ENCODE peak calls at places on chromosomes 1 and 21, in four cellular contexts. T is HepG2, J is K562, E is GM12878. Z is an unnamed sample.
A peak's percentile ranks its signal among the peaks of the same experiment; 100 is the strongest.

GRCh38 chr1:114286179-114286578 is 132.5 kb upstream of the SYT6 start:
- DNase-seq in E (no peak), J (no peak), T (no peak), Z (no peak)

GRCh38 chr1:14880456-14881316 is 272.9 kb upstream of the TMEM51 start:
- DNase-seq in T (no peak), J (no peak), E (no peak), Z (no peak)

GRCh38 chr1:165442053-165442452 is 2.9 kb downstream of the RXRG start:
- DNase-seq in E (no peak), J (no peak), T (no peak), Z (no peak)

GRCh38 chr1:160370561-160371345 is 3.9 kb downstream of the NHLH1 start:
- DNase-seq in T (no peak), E (no peak), J (no peak), Z (no peak)

GRCh38 chr1:82452096-82452495 is 651.4 kb downstream of the ADGRL2 start:
- DNase-seq in E (no peak), J (no peak), T (no peak), Z (no peak)

GRCh38 chr1:247007511-247008405 is at the start of gene ZNF695:
- DNase-seq in J (peak; percentile 97), E (peak; percentile 59), T (peak; percentile 97), Z (peak; percentile 91)

GRCh38 chr1:208951908-208952307 is 631.6 kb upstream of the CAMK1G start:
- DNase-seq in T (no peak), J (no peak), E (no peak), Z (no peak)

GRCh38 chr1:183472488-183473285 is at the start of gene SMG7:
- DNase-seq in J (peak; percentile 72), T (no peak), E (no peak), Z (no peak)

GRCh38 chr21:43820466-43820865 is 31.1 kb downstream of the RRP1 start:
- DNase-seq in T (no peak), J (no peak), E (no peak), Z (no peak)

GRCh38 chr1:88982055-88982454 is 10.4 kb downstream of the KYAT3 start:
- DNase-seq in E (no peak), T (no peak), J (no peak), Z (no peak)

GRCh38 chr21:27132270-27132669 is 165.4 kb upstream of the ADAMTS5 start:
- DNase-seq in E (no peak), J (no peak), T (no peak), Z (no peak)

GRCh38 chr1:207007352-207008033 is 25.1 kb downstream of the C1orf116 start:
- DNase-seq in T (peak; percentile 94), J (no peak), E (no peak), Z (no peak)

GRCh38 chr1:180976958-180977357 is 45.7 kb downstream of the STX6 start:
- DNase-seq in T (no peak), E (no peak), J (no peak), Z (no peak)

GRCh38 chr1:41810446-41810845 is 108.3 kb downstream of the HIVEP3 start:
- DNase-seq in E (no peak), J (peak; percentile 53), T (no peak), Z (peak; percentile 67)

GRCh38 chr1:189962171-189962570 is 515.5 kb downstream of the BRINP3 start:
- DNase-seq in T (no peak), J (no peak), E (no peak), Z (no peak)

GRCh38 chr1:23376890-23377811 is 7.5 kb upstream of the ZNF436 start:
- DNase-seq in T (peak; percentile 76), J (peak; percentile 39), E (no peak), Z (no peak)
- TF ChIP-seq HDAC2 in T (no peak), J (no peak), E (no peak), Z (no peak)

DNA sequence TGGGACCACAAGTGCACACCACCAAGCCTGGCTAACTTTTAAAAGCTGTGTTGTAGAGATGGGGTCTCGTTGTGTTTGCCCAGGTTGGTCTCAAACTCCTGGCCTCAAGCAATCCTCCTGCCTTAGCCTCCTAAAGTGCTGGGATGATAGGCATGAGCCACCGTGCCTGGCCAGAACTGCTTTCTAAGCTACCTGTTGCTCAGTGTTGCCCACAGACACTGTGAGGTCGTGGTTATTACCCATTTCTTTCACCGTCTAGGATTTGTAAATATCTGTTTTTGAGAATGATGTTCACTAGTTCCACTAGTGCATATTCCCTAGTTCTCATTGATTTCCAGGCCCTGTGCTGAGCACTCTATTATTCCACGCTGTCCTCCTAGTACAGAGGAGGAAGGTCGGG is 51.4 kb upstream of the FAM89A start:
- DNase-seq in T (no peak), J (no peak), E (no peak), Z (no peak)
- TF ChIP-seq ZNF274 in T (no peak), J (no peak), E (no peak), Z (no peak)

GRCh38 chr1:191699343-191699742 is 458.9 kb upstream of the RGS18 start:
- DNase-seq in E (no peak), J (no peak), T (no peak), Z (no peak)

GRCh38 chr1:191693797-191694196 is 464.5 kb upstream of the RGS18 start:
- DNase-seq in T (no peak), E (no peak), J (no peak), Z (no peak)

GRCh38 chr1:191700922-191701321 is 457.3 kb upstream of the RGS18 start:
- DNase-seq in E (no peak), T (no peak), J (no peak), Z (no peak)

GRCh38 chr1:191695865-191696264 is 462.4 kb upstream of the RGS18 start:
- DNase-seq in J (no peak), E (peak; percentile 8), T (no peak), Z (no peak)

GRCh38 chr1:191696371-191696770 is 461.9 kb upstream of the RGS18 start:
- DNase-seq in J (no peak), E (no peak), T (no peak), Z (no peak)
- TF ChIP-seq HDAC2 in J (no peak), E (no peak), T (no peak), Z (no peak)

GRCh38 chr1:150809651-150810050 is 1.6 kb upstream of the CTSK start:
- DNase-seq in J (no peak), T (no peak), E (no peak), Z (no peak)

GRCh38 chr1:150815871-150816270 is 7.8 kb upstream of the CTSK start:
- DNase-seq in T (no peak), J (no peak), E (no peak), Z (no peak)

GRCh38 chr1:150808851-150809250 is 791 bp upstream of the CTSK start:
- DNase-seq in J (no peak), T (no peak), E (no peak), Z (no peak)

GRCh38 chr1:150810958-150811676 is 3.1 kb upstream of the CTSK start:
- DNase-seq in T (no peak), E (no peak), J (no peak), Z (no peak)

GRCh38 chr1:150813028-150813707 is 5.1 kb upstream of the CTSK start:
- DNase-seq in J (peak; percentile 37), T (peak; percentile 36), E (no peak), Z (no peak)
- TF ChIP-seq ZNF274 in J (no peak), T (no peak), E (no peak), Z (no peak)

GRCh38 chr1:202578565-202578964 is 131.7 kb downstream of the SYT2 start:
- DNase-seq in T (no peak), E (no peak), J (no peak), Z (no peak)
- TF ChIP-seq HDAC2 in T (no peak), E (no peak), J (no peak), Z (no peak)

GRCh38 chr1:3217887-3218679 is 149.1 kb downstream of the PRDM16 start:
- DNase-seq in T (no peak), J (no peak), E (no peak), Z (no peak)

GRCh38 chr1:3213730-3214129 is 144.7 kb downstream of the PRDM16 start:
- DNase-seq in E (no peak), J (no peak), T (no peak), Z (no peak)

GRCh38 chr1:3212453-3213230 is 143.6 kb downstream of the PRDM16 start:
- DNase-seq in J (no peak), T (no peak), E (no peak), Z (no peak)

GRCh38 chr1:3217096-3217724 is 148.2 kb downstream of the PRDM16 start:
- DNase-seq in J (no peak), T (no peak), E (no peak), Z (no peak)

GRCh38 chr1:3215198-3216045 is 146.4 kb downstream of the PRDM16 start:
- DNase-seq in J (no peak), T (no peak), E (no peak), Z (no peak)
- TF ChIP-seq ZNF274 in J (no peak), T (no peak), E (no peak), Z (no peak)

DNA sequence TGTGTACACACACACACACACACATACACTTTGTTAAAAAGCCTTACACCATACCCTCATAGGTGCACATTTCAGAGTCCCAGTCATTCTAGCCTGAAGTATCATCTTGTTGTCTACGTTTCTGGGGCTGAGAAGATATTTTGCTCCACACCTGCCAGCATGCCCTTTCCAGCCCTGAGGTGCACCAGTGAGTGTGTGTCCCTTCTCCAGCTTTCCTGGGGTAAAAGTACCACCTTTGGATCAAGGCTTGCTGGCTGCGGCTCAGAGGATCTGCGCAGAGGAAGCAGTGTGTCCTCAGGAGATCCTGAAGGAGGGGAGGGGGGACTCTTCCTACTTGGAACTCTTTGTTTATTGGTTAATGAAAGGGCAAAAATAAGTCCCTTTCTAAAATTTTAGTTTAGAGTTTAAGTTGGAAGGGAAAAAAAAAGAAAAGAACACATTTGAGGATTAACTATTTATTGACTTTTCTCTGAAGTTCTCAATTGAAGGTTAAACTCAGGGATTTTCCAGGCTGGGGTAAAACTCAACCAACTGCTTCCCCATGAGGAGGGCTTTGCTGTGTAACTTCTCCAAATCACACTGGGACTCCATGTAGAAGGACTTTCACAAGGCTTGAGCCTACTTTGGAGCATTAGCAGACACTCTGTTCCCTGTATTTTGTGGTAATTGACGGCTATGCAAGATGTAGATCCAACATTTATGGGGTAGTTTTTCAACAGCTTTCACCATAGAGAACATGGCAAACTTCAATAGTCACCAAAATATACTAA is 200.3 kb upstream of the SGIP1 start:
- DNase-seq in E (no peak), J (no peak), T (no peak), Z (no peak)
- TF ChIP-seq HDAC2 in E (no peak), J (no peak), T (no peak), Z (no peak)

DNA sequence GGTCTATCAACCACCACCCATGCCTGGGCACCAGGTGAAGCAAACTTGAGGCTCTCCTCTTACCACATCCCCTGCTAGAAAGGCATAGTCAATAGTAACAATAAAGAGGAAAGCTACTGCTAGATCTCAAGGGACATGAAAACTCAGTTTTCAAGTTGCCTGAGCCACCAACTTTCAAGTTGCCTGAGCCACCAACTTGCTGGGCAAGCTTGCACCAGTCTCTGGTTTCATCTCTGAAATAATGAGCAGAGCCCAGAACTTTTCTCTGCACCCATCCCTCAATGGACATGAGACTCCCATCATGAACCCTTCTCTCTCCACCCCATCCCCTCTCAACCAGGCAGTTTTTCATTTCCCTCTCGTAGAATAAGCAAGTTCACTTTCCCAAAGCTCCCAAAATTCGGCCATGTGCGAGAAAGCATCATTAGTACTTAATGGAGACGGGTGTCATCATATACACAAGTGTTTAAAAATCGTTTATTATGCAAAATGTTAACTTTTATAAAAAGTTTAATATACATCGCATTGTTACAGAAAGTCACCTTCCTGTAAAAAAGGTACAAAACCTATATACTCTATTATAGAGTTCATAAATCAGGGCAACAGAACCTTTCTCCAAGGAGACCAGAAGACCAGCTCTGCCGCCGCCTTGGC is 1.7 kb downstream of the ID3 start:
- DNase-seq in T (no peak), J (no peak), E (no peak), Z (no peak)
- TF ChIP-seq ZNF274 in T (no peak), J (no peak), E (no peak), Z (no peak)